ENCODE peak calls at places on chromosomes 2 and 18, in four cellular contexts. O is K562, U is GM12878, Q is HepG2. A is an unnamed sample.

GRCh38 chr2:68463287-68463877 is 3.7 kb downstream of the FBXO48 start:
- DNase-seq in Q (peak; percentile 68), O (peak; percentile 29), U (no peak), A (peak; percentile 26)

GRCh38 chr2:55052087-55053061 is 2.1 kb upstream of the RTN4 start:
- DNase-seq in Q (no peak), O (no peak), U (no peak), A (no peak)

GRCh38 chr2:190357596-190357995 is 14.2 kb downstream of the INPP1 start:
- DNase-seq in U (no peak), Q (no peak), O (no peak), A (no peak)

GRCh38 chr18:49813071-49813320 is 337 bp downstream of the ACAA2 start:
- DNase-seq in O (peak; percentile 18), U (no peak), Q (peak; percentile 24), A (no peak)

GRCh38 chr2:218569038-218569431 is 396 bp downstream of the CNOT9 start:
- DNase-seq in O (no peak), U (no peak), Q (peak; percentile 73), A (peak; percentile 35)

GRCh38 chr2:100859902-100860301 is 40.0 kb downstream of the NPAS2 start:
- DNase-seq in U (no peak), Q (no peak), O (no peak), A (no peak)

GRCh38 chr2:63827749-63828148 is 13.9 kb upstream of the UGP2 start:
- DNase-seq in Q (peak; percentile 92), U (no peak), O (no peak), A (no peak)

GRCh38 chr2:108629417-108629816 is 89.9 kb upstream of the RANBP2 start:
- DNase-seq in U (no peak), Q (no peak), O (no peak), A (no peak)

GRCh38 chr18:49491534-49491856 is 4.5 kb upstream of the C18orf32 start:
- DNase-seq in O (no peak), U (no peak), Q (no peak), A (no peak)

GRCh38 chr18:79471048-79471447 is 75.3 kb downstream of the NFATC1 start:
- DNase-seq in U (no peak), Q (no peak), O (no peak), A (no peak)

GRCh38 chr2:161335626-161336025 is 27.4 kb downstream of the PSMD14 start:
- DNase-seq in U (no peak), O (no peak), Q (no peak), A (no peak)

GRCh38 chr2:47043142-47043890 is 111.8 kb downstream of the STPG4 start:
- DNase-seq in Q (peak; percentile 79), O (no peak), U (no peak), A (no peak)

GRCh38 chr2:165114345-165114943 is 89.4 kb downstream of the SCN3A start:
- DNase-seq in O (no peak), U (no peak), Q (peak; percentile 11), A (no peak)

GRCh38 chr2:26845021-26845420 is 2.9 kb upstream of the DPYSL5 start:
- DNase-seq in U (no peak), Q (no peak), O (no peak), A (no peak)

GRCh38 chr2:144780983-144781382 is 261.1 kb upstream of the ZEB2 start:
- DNase-seq in Q (no peak), O (peak; percentile 14), U (no peak), A (no peak)

GRCh38 chr2:130336877-130337734 is 5.6 kb upstream of the IMP4 start:
- DNase-seq in O (peak; percentile 80), Q (peak; percentile 86), U (peak; percentile 79), A (peak; percentile 89)

GRCh38 chr18:8705280-8705940 is at the start of gene MTCL1:
- DNase-seq in O (no peak), U (no peak), Q (no peak), A (peak; percentile 25)

GRCh38 chr2:9648821-9649220 is 18.0 kb upstream of the YWHAQ start:
- DNase-seq in U (no peak), Q (no peak), O (no peak), A (no peak)

GRCh38 chr2:36707050-36707449 is 10.5 kb downstream of the VIT start:
- DNase-seq in Q (no peak), U (no peak), O (no peak), A (no peak)

GRCh38 chr2:181685150-181685688 is 4.9 kb upstream of the NEUROD1 start:
- DNase-seq in U (no peak), O (no peak), Q (no peak), A (no peak)

DNA sequence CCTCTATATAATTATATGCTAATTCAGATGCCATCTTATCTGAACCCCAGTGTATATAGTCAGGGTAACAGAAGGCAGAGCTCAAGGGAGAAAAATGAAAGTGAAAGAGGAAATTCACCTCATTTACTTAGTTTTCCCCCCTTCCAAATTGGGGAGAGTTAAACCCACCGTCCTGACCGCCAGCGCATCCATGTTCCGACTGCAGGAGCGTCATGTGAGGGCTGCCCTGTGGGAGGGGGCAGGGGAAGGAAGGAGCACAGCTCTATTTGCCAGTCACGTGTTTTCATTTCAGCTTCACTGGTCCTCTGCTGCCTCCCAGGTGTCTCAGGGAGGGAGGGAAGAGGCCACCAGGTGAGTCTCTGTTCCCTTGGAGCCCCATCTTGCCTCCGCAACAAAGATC is 13.2 kb downstream of the CNNM4 start:
- DNase-seq in U (no peak), Q (no peak), O (no peak), A (no peak)
- TF ChIP-seq BHLHE40 in U (peak; percentile 92), Q (no peak), O (no peak), A (no peak)

DNA sequence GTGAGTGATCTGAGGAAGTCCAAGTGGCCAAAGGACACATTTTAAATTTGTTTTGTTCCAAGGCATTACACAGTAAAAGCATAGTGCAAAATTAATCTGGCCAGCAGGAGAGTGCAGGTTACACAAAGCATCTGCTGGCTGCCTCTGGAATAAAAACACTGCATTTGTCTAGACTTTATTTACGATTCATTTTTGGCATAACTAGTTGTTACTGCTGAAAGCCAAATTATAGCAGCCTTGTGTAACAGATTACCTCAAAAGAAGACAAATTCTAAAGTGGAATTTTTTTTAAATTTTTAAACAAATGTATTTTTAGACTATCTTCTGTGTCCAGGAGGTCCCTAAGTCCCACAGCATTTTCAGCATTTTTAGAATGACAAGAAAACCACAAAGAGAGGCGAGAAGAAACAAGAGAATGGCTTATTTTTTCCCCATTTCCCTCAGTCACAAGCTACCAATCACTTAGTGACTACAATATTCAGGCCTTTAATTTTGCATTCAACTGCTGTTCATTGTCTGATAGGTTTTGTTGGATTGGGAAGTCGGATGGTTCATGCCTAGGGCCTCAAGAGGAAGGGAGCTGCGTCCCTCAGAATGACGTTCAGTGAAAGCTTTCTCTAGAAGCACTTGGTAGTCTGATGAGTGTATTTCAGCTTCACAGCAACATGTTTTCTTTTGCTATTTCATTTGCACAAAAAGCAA is 46.0 kb downstream of the TMEFF2 start:
- DNase-seq in O (no peak), Q (no peak), U (no peak), A (no peak)
- TF ChIP-seq SP1 in O (no peak), Q (no peak), U (no peak), A (no peak)

GRCh38 chr2:127647242-127648190 is 1.6 kb downstream of the GPR17 start:
- DNase-seq in O (no peak), U (no peak), Q (no peak), A (no peak)
- TF ChIP-seq BHLHE40 in O (no peak), U (no peak), Q (no peak), A (no peak)

DNA sequence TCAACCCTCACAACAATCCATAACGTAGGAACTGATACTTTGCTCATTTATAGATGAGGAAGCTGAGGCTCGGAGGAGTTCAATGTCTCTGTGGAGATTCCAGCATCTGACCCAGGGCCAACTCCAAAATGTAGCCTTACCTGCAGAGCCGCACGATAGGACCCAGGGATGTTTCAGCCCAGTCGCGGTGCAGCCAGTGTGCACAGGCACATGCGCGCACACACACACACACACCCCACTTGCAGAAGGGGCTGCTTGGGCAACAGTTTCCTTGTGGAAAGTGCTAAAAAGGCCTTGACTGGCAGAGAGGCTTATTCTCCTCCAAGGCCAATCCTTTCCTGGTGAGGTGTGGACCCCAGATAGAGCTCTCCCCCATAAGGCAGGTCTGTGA is 101.7 kb downstream of the ZFP36L2 start:
- DNase-seq in O (no peak), U (no peak), Q (no peak), A (no peak)
- TF ChIP-seq SP1 in O (no peak), U (no peak), Q (no peak), A (no peak)

DNA sequence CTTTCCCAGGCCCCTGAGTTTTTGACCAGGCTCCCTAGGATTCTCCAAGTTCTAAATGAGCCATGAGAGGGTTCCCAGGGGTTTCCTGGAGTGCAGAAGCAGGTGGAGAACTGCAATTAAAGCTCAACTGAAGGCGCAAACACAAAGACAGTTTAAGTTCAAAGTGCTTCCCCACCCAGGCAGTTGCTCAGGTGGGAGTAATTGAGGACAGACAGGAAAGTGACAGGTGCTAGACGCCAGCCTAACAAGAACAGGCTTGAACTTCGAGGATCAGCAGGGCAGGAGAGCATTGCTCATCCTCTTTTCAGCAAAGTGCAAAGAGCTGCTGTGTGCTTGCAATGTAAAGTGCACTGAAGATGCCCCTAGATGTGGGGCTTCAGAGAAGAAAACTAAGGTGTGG is 77.2 kb upstream of the ST8SIA3 start:
- DNase-seq in U (no peak), O (no peak), Q (no peak), A (no peak)
- TF ChIP-seq BHLHE40 in U (no peak), O (no peak), Q (no peak), A (no peak)

A was measured in HEK293T.